ENCODE peak calls at places on chromosomes 13 and 19, in six cellular contexts. M is WTC11, V is DMS53, I is WERI-Rb-1, Q is dermis microvascular lymphatic vessel endothelial cell, S is left cardiac atrium. J is an unnamed sample.

GRCh38 chr13:113856716-113857065 is 7.2 kb downstream of the GAS6 start:
- DNase-seq in S (peak; percentile 40), M (no peak), I (no peak), Q (peak; percentile 55), V (no peak), J (no peak)

GRCh38 chr19:984165-984967 is at the start of gene WDR18:
- DNase-seq in M (peak; percentile 91), I (peak; percentile 93), Q (peak; percentile 62), V (peak; percentile 92), S (peak; percentile 96), J (peak; percentile 78)

GRCh38 chr19:7373862-7374261 is 25.1 kb downstream of the ARHGEF18 start:
- DNase-seq in M (no peak), Q (no peak), S (no peak), V (peak; percentile 36), I (no peak), J (no peak)

GRCh38 chr19:423691-424466 is 14.9 kb upstream of the C2CD4C start:
- DNase-seq in S (peak; percentile 15), Q (no peak), I (no peak), M (no peak), V (no peak), J (no peak)

GRCh38 chr13:74064805-74065204 is 69.4 kb downstream of the KLF12 start:
- DNase-seq in S (no peak), I (no peak), V (no peak), M (no peak), Q (no peak), J (no peak)

GRCh38 chr13:25752957-25753540 is 298.8 kb downstream of the SHISA2 start:
- DNase-seq in I (no peak), V (peak; percentile 54), Q (no peak), M (no peak), S (peak; percentile 76), J (no peak)

GRCh38 chr19:35755550-35756371 is 1.1 kb downstream of the HSPB6 start:
- DNase-seq in I (no peak), V (no peak), Q (no peak), M (peak; percentile 15), S (peak; percentile 91), J (peak; percentile 49)

GRCh38 chr19:39381910-39382611 is 8.8 kb downstream of the PAF1 start:
- DNase-seq in Q (no peak), I (no peak), V (no peak), S (no peak), M (no peak), J (no peak)

GRCh38 chr13:76632388-76633044 is 253.7 kb downstream of the KCTD12 start:
- DNase-seq in S (no peak), Q (no peak), V (no peak), I (no peak), M (peak; percentile 15), J (no peak)

GRCh38 chr19:40743926-40744325 is 6.4 kb downstream of the ACTMAP start:
- DNase-seq in M (no peak), Q (no peak), V (no peak), I (no peak), S (no peak), J (no peak)

GRCh38 chr13:43300817-43301216 is 277.4 kb downstream of the DNAJC15 start:
- DNase-seq in M (no peak), S (no peak), Q (no peak), I (no peak), V (no peak), J (no peak)

GRCh38 chr13:26628706-26629105 is 71.2 kb downstream of the WASF3 start:
- DNase-seq in M (peak; percentile 22), I (peak; percentile 89), Q (no peak), S (no peak), V (peak; percentile 48), J (no peak)

GRCh38 chr13:94128430-94128829 is 351.1 kb downstream of the DCT start:
- DNase-seq in I (no peak), Q (no peak), V (no peak), M (no peak), S (peak; percentile 26), J (no peak)

GRCh38 chr19:30558793-30559192 is 186.6 kb downstream of the ZNF536 start:
- DNase-seq in I (no peak), M (no peak), Q (no peak), V (no peak), S (no peak), J (no peak)

GRCh38 chr13:41405367-41405766 is 52.0 kb upstream of the RGCC start:
- DNase-seq in S (no peak), M (no peak), Q (no peak), V (no peak), I (no peak), J (no peak)

GRCh38 chr19:48624067-48624594 is 4.8 kb downstream of the SPHK2 start:
- DNase-seq in I (peak; percentile 99), M (peak; percentile 100), V (peak; percentile 99), Q (peak; percentile 93), S (peak; percentile 99), J (peak; percentile 98)

GRCh38 chr13:32645854-32646253 is 59.6 kb downstream of the PDS5B start:
- DNase-seq in Q (no peak), I (no peak), S (no peak), V (no peak), M (no peak), J (no peak)

GRCh38 chr19:41219924-41220567 is 1.0 kb downstream of the AXL start:
- DNase-seq in M (no peak), V (no peak), I (no peak), S (peak; percentile 72), Q (no peak), J (no peak)

GRCh38 chr13:48493076-48493765 is 39.7 kb downstream of the RCBTB2 start:
- DNase-seq in M (no peak), S (no peak), V (no peak), Q (no peak), I (no peak), J (peak; percentile 76)

GRCh38 chr13:98890920-98891319 is 86.9 kb downstream of the DOCK9 start:
- DNase-seq in S (no peak), V (no peak), Q (no peak), I (no peak), M (peak; percentile 18), J (no peak)

GRCh38 chr13:30870049-30870884 is 35.8 kb upstream of the MEDAG start:
- DNase-seq in M (peak; percentile 83), Q (no peak), I (no peak), S (peak; percentile 94), V (peak; percentile 11), J (no peak)

GRCh38 chr19:15529774-15530372 is 21.5 kb downstream of the CYP4F22 start:
- DNase-seq in S (no peak), M (no peak), Q (no peak), V (no peak), I (no peak), J (no peak)

GRCh38 chr19:3178377-3178972 is at the start of gene S1PR4:
- DNase-seq in S (no peak), I (no peak), Q (no peak), M (no peak), V (no peak), J (peak; percentile 61)

GRCh38 chr13:19927117-19927734 is 31.3 kb upstream of the ZMYM2 start:
- DNase-seq in S (no peak), I (no peak), M (no peak), V (peak; percentile 68), Q (peak; percentile 41), J (no peak)

J was measured in T-helper 1 cell.